ENCODE peak calls at places on chromosomes 1 and 21, in seven cellular contexts. Z is NB4; M is NCI-H748 treated with DMSO at 0.1 percent for 48 hours; G is stimulated activated CD4-positive, alpha-beta T cell treated with anti-CD3 and anti-CD28 coated beads, TNF-alpha, amount 100 ng/mL, for 4 hours; H is GM20000; V is pulmonary artery endothelial cell; P is mesendoderm. T is an unnamed sample.

GRCh38 chr1:100523038-100523649 is 14.8 kb upstream of the GPR88 start:
- DNase-seq in P (no peak), H (peak; percentile 45), M (no peak), V (no peak), G (no peak), Z (peak; percentile 89), T (no peak)

GRCh38 chr1:23098463-23099170 is 70.0 kb downstream of the LUZP1 start:
- DNase-seq in Z (peak; percentile 73), H (peak; percentile 70), G (peak; percentile 27), V (peak; percentile 55), P (peak; percentile 86), M (peak; percentile 45), T (peak; percentile 83)

GRCh38 chr1:223752721-223753515 is 40.6 kb downstream of the CAPN2 start:
- DNase-seq in Z (peak; percentile 24), V (no peak), P (peak; percentile 96), G (no peak), M (no peak), H (no peak), T (no peak)

GRCh38 chr1:32775640-32776337 is 41.4 kb downstream of the YARS1 start:
- DNase-seq in P (peak; percentile 9), H (no peak), V (no peak), M (no peak), Z (no peak), G (no peak), T (no peak)

GRCh38 chr1:244012232-244012631 is 38.9 kb upstream of the ZBTB18 start:
- DNase-seq in M (no peak), H (no peak), V (peak; percentile 22), G (no peak), P (peak; percentile 75), Z (no peak), T (no peak)

GRCh38 chr1:243459059-243459458 is 203.2 kb downstream of the SDCCAG8 start:
- DNase-seq in M (no peak), H (no peak), P (no peak), G (no peak), V (no peak), Z (peak; percentile 70), T (no peak)

GRCh38 chr21:36419996-36420395 is 34.8 kb downstream of the CHAF1B start:
- DNase-seq in V (peak; percentile 87), H (peak; percentile 80), M (no peak), G (no peak), Z (peak; percentile 83), P (peak; percentile 93), T (peak; percentile 89)

GRCh38 chr1:182668633-182669032 is 15.8 kb downstream of the RGS8 start:
- DNase-seq in Z (no peak), V (no peak), P (peak; percentile 80), G (no peak), H (no peak), M (no peak), T (no peak)

GRCh38 chr1:38025664-38026063 is 13.1 kb downstream of the UTP11 start:
- DNase-seq in V (no peak), P (no peak), Z (no peak), G (no peak), M (no peak), H (no peak), T (no peak)

GRCh38 chr1:216847385-216848036 is 124.3 kb upstream of the ESRRG start:
- DNase-seq in M (no peak), P (no peak), G (no peak), V (no peak), H (no peak), Z (no peak), T (no peak)

GRCh38 chr1:7187121-7187510 is 401.9 kb downstream of the CAMTA1 start:
- DNase-seq in G (no peak), V (no peak), H (no peak), P (no peak), M (no peak), Z (no peak), T (no peak)

GRCh38 chr21:44065428-44065827 is 41.8 kb upstream of the PWP2 start:
- DNase-seq in P (no peak), H (peak; percentile 60), G (peak; percentile 59), Z (peak; percentile 82), V (no peak), M (no peak), T (peak; percentile 63)

GRCh38 chr1:9289090-9289534 is 3.6 kb upstream of the SPSB1 start:
- DNase-seq in Z (peak; percentile 74), V (no peak), G (peak; percentile 71), P (peak; percentile 71), H (peak; percentile 70), M (no peak), T (peak; percentile 55)

GRCh38 chr1:216310776-216311175 is 112.5 kb downstream of the USH2A start:
- DNase-seq in H (peak; percentile 3), P (peak; percentile 86), G (no peak), V (no peak), Z (peak; percentile 49), M (peak; percentile 10), T (peak; percentile 69)

GRCh38 chr1:20507248-20507563 is 745 bp downstream of the MUL1 start:
- DNase-seq in P (no peak), V (no peak), Z (no peak), G (no peak), H (no peak), M (no peak), T (no peak)

GRCh38 chr1:68799096-68799495 is 302.2 kb upstream of the DEPDC1 start:
- DNase-seq in M (no peak), H (no peak), V (no peak), G (no peak), Z (no peak), P (no peak), T (no peak)

GRCh38 chr1:92623187-92623778 is 136.6 kb upstream of the GFI1 start:
- DNase-seq in G (no peak), H (peak; percentile 13), M (no peak), Z (peak; percentile 56), V (no peak), P (no peak), T (no peak)

GRCh38 chr1:22712502-22713271 is 2.0 kb downstream of the EPHB2 start:
- DNase-seq in P (no peak), H (peak; percentile 90), M (no peak), V (no peak), G (no peak), Z (peak; percentile 86), T (no peak)

GRCh38 chr1:12621346-12622320 is 3.6 kb upstream of the DHRS3 start:
- DNase-seq in P (no peak), H (no peak), G (no peak), Z (no peak), V (no peak), M (no peak), T (no peak)

GRCh38 chr21:42062543-42063022 is 8.5 kb upstream of the UMODL1 start:
- DNase-seq in Z (peak; percentile 93), G (peak; percentile 67), H (peak; percentile 81), P (no peak), V (no peak), M (no peak), T (no peak)

GRCh38 chr1:207140536-207140935 is 36.5 kb downstream of the C4BPA start:
- DNase-seq in H (no peak), M (no peak), Z (no peak), G (no peak), P (no peak), V (no peak), T (no peak)

GRCh38 chr1:213724640-213725536 is 262.9 kb upstream of the PROX1 start:
- DNase-seq in M (no peak), Z (peak; percentile 16), H (no peak), P (no peak), V (no peak), G (no peak), T (peak; percentile 47)